ENCODE peak calls at places on chromosomes 3 and 15, in five cellular contexts. K is AG08395, F is hippocampal formation, H is progenitor cell of endocrine pancreas, P is SK-N-SH. J is an unnamed sample.

GRCh38 chr3:51282931-51283330 is 102.2 kb upstream of the MANF start:
- DNase-seq in K (peak), F (no peak), H (no peak), P (no peak), J (no peak)

GRCh38 chr15:41233367-41233771 is 2.3 kb downstream of the CHP1 start:
- DNase-seq in K (peak), F (peak), H (no peak), P (no peak), J (no peak)

GRCh38 chr3:37628711-37629301 is 232.9 kb upstream of the CTDSPL start:
- DNase-seq in K (peak), F (no peak), H (no peak), P (no peak), J (no peak)

GRCh38 chr15:62818691-62819090 is 223.9 kb upstream of the TPM1 start:
- DNase-seq in K (no peak), F (no peak), H (no peak), P (no peak), J (no peak)

GRCh38 chr3:134309987-134310700 is 59.5 kb upstream of the RYK start:
- DNase-seq in K (no peak), F (no peak), H (no peak), P (no peak), J (no peak)

GRCh38 chr15:68492855-68493254 is 60.9 kb upstream of the ITGA11 start:
- DNase-seq in K (peak), F (no peak), H (no peak), P (no peak), J (no peak)

GRCh38 chr3:127747751-127748521 is 74.4 kb downstream of the MGLL start:
- DNase-seq in K (peak), F (no peak), H (no peak), P (no peak), J (no peak)

GRCh38 chr15:93333826-93334225 is 244.8 kb upstream of the RGMA start:
- DNase-seq in K (no peak), F (no peak), H (no peak), P (no peak), J (peak)

GRCh38 chr15:70132148-70132547 is 34.4 kb upstream of the TLE3 start:
- DNase-seq in K (no peak), F (no peak), H (no peak), P (no peak), J (no peak)

GRCh38 chr3:127000128-127000527 is 17.2 kb downstream of the PLXNA1 start:
- DNase-seq in K (no peak), F (no peak), H (no peak), P (no peak), J (no peak)

GRCh38 chr3:68017069-68017468 is 362.7 kb upstream of the SUCLG2 start:
- DNase-seq in K (no peak), F (no peak), H (no peak), P (no peak), J (peak)

GRCh38 chr3:159252772-159253384 is 451.0 kb downstream of the MFSD1 start:
- DNase-seq in K (peak), F (no peak), H (no peak), P (peak), J (peak)